ENCODE peak calls at places on chromosomes 12 and 14, in four cellular contexts. P is fibroblast of the aortic adventitia, S is fibroblast of pulmonary artery, B is Caco-2. T is an unnamed sample.

GRCh38 chr12:66319266-66319954 is 17.1 kb downstream of the HELB start:
- DNase-seq in P (no peak), S (no peak), B (no peak), T (no peak)

GRCh38 chr12:102169922-102170698 is 27.5 kb downstream of the PMCH start:
- DNase-seq in P (peak), S (peak), B (no peak), T (peak)

GRCh38 chr14:100580316-100581227 is 6.6 kb downstream of the BEGAIN start:
- DNase-seq in P (no peak), S (no peak), B (peak), T (no peak)

GRCh38 chr12:116123511-116124258 is 153.8 kb downstream of the MED13L start:
- DNase-seq in P (peak), S (peak), B (no peak), T (peak)

GRCh38 chr12:116278259-116278595 is 734 bp upstream of the MED13L start:
- DNase-seq in P (no peak), S (no peak), B (no peak), T (no peak)

GRCh38 chr14:100018482-100018881 is 46.7 kb upstream of the EVL start:
- DNase-seq in P (no peak), S (no peak), B (no peak), T (peak)

GRCh38 chr14:22691171-22691570 is 47.0 kb upstream of the OR6J1 start:
- DNase-seq in P (peak), S (peak), B (no peak), T (peak)

GRCh38 chr12:110107369-110108281 is 16.5 kb upstream of the IFT81 start:
- DNase-seq in P (peak), S (peak), B (no peak), T (peak)

GRCh38 chr12:70576341-70577282 is 60.6 kb downstream of the PTPRB start:
- DNase-seq in P (peak), S (peak), B (no peak), T (peak)

GRCh38 chr12:102390068-102390467 is 90.3 kb downstream of the IGF1 start:
- DNase-seq in P (no peak), S (no peak), B (no peak), T (no peak)

GRCh38 chr12:91778938-91779400 is 366.7 kb downstream of the BTG1 start:
- DNase-seq in P (peak), S (peak), B (peak), T (peak)

GRCh38 chr12:113092478-113093408 is 36.2 kb downstream of the DTX1 start:
- DNase-seq in P (peak), S (no peak), B (no peak), T (no peak)

GRCh38 chr14:20617138-20618003 is 24.1 kb downstream of the OR6S1 start:
- DNase-seq in P (no peak), S (no peak), B (no peak), T (no peak)

GRCh38 chr12:89663577-89664357 is 44.9 kb downstream of the ATP2B1 start:
- DNase-seq in P (peak), S (peak), B (no peak), T (peak)

GRCh38 chr12:31872831-31873604 is 86.2 kb upstream of the RESF1 start:
- DNase-seq in P (no peak), S (no peak), B (no peak), T (no peak)

GRCh38 chr12:1591029-1591428 is 3.4 kb downstream of the FBXL14 start:
- DNase-seq in P (no peak), S (peak), B (no peak), T (peak)

GRCh38 chr12:52182456-52182855 is 9.4 kb downstream of the KRT80 start:
- DNase-seq in P (no peak), S (no peak), B (no peak), T (no peak)

GRCh38 chr14:30651934-30652333 is 29.8 kb downstream of the SCFD1 start:
- DNase-seq in P (no peak), S (no peak), B (no peak), T (peak)

GRCh38 chr14:31897581-31898186 is 179.4 kb upstream of the ARHGAP5 start:
- DNase-seq in P (peak), S (peak), B (no peak), T (peak)

GRCh38 chr12:8894986-8895385 is 19.3 kb upstream of the PHC1 start:
- DNase-seq in P (no peak), S (no peak), B (no peak), T (no peak)

GRCh38 chr12:8899835-8900234 is 14.5 kb upstream of the PHC1 start:
- DNase-seq in P (no peak), S (no peak), B (no peak), T (no peak)

GRCh38 chr12:8890313-8891084 is 23.8 kb upstream of the PHC1 start:
- DNase-seq in P (peak), S (peak), B (peak), T (peak)

DNA sequence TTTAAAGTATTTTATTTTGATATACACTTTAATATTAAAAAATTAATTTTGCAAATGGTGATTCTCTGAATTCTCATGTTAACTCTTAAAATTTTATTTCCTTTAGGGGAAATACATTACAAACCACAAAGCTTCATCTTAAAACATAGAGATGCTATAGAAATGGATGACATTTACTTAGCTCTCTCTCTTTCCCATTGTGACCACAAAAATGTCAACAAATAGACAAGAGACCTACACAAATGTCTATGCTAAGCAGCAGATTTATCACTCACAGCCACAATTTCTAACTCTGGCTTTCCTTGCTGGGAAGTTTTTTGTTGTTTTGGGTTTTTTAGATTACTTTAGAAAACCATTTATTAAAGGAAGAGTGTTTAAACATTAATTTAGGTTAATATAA is 19.9 kb upstream of the PHC1 start:
- DNase-seq in P (no peak), S (no peak), B (no peak), T (peak)
- H3K4me3 ChIP-seq in P (no peak), S (no peak), B (no peak), T (no peak)

GRCh38 chr12:131159660-131160059 is 206.0 kb downstream of the ADGRD1 start:
- DNase-seq in P (no peak), S (no peak), B (no peak), T (no peak)
- TF ChIP-seq CTCF in P (no peak), S (no peak), B (no peak), T (no peak)

GRCh38 chr12:121239704-121240420 is 29.9 kb downstream of the P2RX4 start:
- DNase-seq in P (no peak), S (no peak), B (no peak), T (peak)
- H3K4me3 ChIP-seq in P (no peak), S (no peak), B (no peak), T (no peak)

GRCh38 chr12:4037747-4038312 is 164.6 kb upstream of the PARP11 start:
- DNase-seq in P (peak), S (peak), B (peak), T (peak)
- TF ChIP-seq CTCF in P (peak), S (peak), B (peak), T (peak)

DNA sequence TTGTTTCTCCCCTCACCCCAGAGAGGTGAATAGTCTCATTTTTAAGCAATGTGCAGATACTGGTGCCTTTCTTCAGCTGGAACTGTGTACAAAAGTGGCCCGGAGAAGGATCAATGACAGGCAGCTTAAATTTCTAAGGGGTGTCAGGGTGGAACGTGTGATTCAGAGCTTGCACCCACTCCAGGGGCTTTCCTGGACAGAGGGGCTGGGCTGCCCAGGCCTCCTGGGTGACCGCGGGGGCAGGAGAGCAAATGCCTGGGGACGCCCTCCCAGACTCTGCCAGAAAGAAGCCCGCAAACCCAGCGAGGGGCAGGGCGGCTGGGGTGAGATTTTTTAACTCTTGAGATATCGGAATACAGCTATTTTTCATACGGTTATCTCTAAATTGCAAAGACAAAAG is 36.0 kb downstream of the NFKBIA start:
- DNase-seq in P (no peak), S (no peak), B (no peak), T (no peak)
- H3K4me3 ChIP-seq in P (no peak), S (no peak), B (no peak), T (no peak)

GRCh38 chr14:93133476-93133875 is 17.8 kb upstream of the ITPK1 start:
- DNase-seq in P (peak), S (peak), B (no peak), T (peak)

GRCh38 chr14:93128785-93129459 is 13.2 kb upstream of the ITPK1 start:
- DNase-seq in P (no peak), S (no peak), B (no peak), T (no peak)

GRCh38 chr14:93135399-93135798 is 19.7 kb upstream of the ITPK1 start:
- DNase-seq in P (no peak), S (no peak), B (no peak), T (no peak)

GRCh38 chr14:93136009-93136408 is 20.3 kb upstream of the ITPK1 start:
- DNase-seq in P (no peak), S (no peak), B (no peak), T (no peak)

DNA sequence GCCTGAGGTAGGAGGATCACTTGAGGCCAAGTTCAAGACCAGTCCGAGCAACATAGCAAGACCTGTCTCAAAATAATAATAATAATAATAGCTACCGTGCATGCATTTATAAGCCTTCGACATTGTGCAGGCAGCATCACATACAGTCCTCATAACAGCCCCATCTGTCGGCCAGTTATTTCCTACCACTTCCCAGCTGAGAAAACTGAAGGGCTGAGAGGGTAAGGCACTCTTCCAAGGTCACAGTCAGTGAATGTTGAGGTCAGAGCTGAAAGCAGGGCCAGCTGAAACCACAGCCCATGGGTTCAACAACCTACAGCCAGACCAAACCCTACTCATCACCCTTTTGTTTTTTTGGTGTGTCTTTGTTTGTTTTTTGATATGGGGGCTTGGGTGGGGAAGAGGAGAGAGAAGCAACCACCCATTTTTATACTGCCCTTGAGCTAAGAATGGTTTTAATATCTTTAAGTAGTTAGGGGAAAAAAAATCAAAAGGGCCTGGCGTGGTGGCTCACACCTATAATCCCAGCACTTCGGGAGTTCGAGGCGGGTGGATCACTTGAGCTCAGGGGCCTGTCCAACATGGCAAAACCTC is 16.8 kb upstream of the ITPK1 start:
- DNase-seq in P (peak), S (peak), B (no peak), T (peak)
- TF ChIP-seq CTCF in P (peak), S (peak), B (peak), T (peak)

GRCh38 chr12:111761706-111762105 is 5.0 kb upstream of the ALDH2 start:
- DNase-seq in P (no peak), S (no peak), B (no peak), T (no peak)

GRCh38 chr12:111761099-111761498 is 5.6 kb upstream of the ALDH2 start:
- DNase-seq in P (no peak), S (no peak), B (no peak), T (no peak)

GRCh38 chr12:111766608-111767361 is at the start of gene ALDH2:
- DNase-seq in P (peak), S (peak), B (peak), T (peak)

GRCh38 chr12:111767362-111768158 is 827 bp downstream of the ALDH2 start:
- DNase-seq in P (peak), S (no peak), B (no peak), T (peak)

DNA sequence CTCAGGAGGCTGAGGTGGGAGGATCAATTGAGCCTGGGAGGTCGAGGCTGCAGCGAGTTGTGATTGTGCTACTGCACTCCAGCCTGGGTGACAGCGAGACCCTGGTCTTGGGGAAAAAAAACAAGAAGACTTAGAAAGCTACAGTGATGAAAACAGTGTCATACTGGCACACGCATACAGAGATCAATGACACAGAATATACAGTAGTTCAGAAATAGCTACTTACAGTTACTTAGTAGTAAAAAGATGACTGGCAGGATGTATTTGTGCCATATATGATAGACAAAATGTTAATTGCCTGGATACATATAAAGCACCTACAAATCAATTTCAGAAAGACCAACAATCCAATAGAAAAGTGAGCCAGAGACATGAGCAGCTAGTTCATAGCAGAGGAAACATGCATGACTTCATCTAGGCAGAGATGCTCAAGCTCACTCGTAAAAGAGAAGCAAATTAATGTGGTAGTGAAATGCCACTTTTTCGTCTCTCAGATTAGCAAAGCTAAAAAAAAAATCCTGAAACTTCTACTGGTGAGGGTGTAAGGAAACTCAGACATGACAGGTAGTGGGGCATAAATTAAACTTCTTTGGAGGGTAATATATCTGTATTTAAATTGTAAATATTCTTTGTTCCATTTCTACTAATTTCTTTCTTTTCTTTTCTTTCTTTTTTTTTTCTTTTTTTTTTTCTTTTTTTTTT is 2.5 kb upstream of the ALDH2 start:
- DNase-seq in P (no peak), S (no peak), B (no peak), T (no peak)
- H3K4me3 ChIP-seq in P (no peak), S (no peak), B (no peak), T (no peak)

DNA sequence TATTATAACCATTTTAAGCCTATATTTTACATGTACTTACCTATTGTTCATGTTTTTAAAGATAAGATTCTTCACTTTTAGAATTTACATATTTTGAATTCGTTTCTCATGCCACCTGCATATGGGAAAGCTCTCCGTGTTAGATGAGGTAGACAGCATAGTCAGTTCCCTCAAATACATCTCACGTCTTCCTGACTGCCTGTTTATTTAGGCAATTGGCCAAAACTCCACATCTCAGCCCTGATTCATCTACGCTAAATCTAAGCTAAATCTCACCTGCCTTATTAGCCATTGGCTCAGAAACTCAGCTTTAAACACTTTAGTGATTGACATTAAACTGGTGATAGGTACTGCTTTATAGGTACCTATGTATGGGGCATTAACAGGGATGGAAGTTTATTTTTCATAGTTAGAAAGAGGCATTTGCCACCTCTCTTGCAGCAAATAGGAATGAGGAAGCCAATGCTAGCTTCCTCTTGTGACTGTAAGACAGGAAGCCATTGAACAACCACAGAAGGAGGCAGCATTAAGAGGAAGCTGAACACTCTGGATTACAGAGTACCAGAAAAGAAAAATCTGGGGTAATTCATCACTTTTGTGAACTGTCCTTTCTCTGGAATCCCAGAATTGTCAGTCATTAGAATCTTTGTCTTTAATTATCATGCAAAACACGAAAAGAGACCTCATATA is 111.9 kb downstream of the LRFN5 start:
- DNase-seq in P (no peak), S (no peak), B (no peak), T (no peak)
- TF ChIP-seq CTCF in P (no peak), S (no peak), B (no peak), T (no peak)

T was measured in fibroblast of villous mesenchyme.